ENCODE peak calls at places on chromosomes 12 and 14, in nine cellular contexts. One of them, this sample, is unnamed.

GRCh38 chr12:56988207-56988739 is 18.1 kb downstream of the ZBTB39 start:
- DNase-seq in epithelial cell of esophagus: no peak
- DNase-seq in OCI-LY7: no peak
- DNase-seq in WERI-Rb-1: no peak
- DNase-seq in AG04450: no peak
- DNase-seq in astrocyte of the cerebellum: no peak
- DNase-seq in brain microvascular endothelial cell: peak
- DNase-seq in SK-N-SH: no peak
- DNase-seq in lower lobe of right lung: no peak
- DNase-seq in this sample: no peak

GRCh38 chr14:59631237-59631636 is 54.6 kb upstream of the CCDC175 start:
- DNase-seq in epithelial cell of esophagus: no peak
- DNase-seq in OCI-LY7: peak
- DNase-seq in WERI-Rb-1: peak
- DNase-seq in AG04450: no peak
- DNase-seq in astrocyte of the cerebellum: no peak
- DNase-seq in brain microvascular endothelial cell: no peak
- DNase-seq in SK-N-SH: peak
- DNase-seq in lower lobe of right lung: no peak
- DNase-seq in this sample: no peak

GRCh38 chr14:53151867-53152626 is 1.1 kb downstream of the DDHD1 start:
- DNase-seq in epithelial cell of esophagus: peak
- DNase-seq in OCI-LY7: peak
- DNase-seq in WERI-Rb-1: peak
- DNase-seq in AG04450: no peak
- DNase-seq in astrocyte of the cerebellum: no peak
- DNase-seq in brain microvascular endothelial cell: peak
- DNase-seq in SK-N-SH: peak
- DNase-seq in lower lobe of right lung: peak
- DNase-seq in this sample: peak

GRCh38 chr12:95574799-95575452 is 23.6 kb upstream of the USP44 start:
- DNase-seq in epithelial cell of esophagus: peak
- DNase-seq in OCI-LY7: no peak
- DNase-seq in WERI-Rb-1: no peak
- DNase-seq in AG04450: no peak
- DNase-seq in astrocyte of the cerebellum: peak
- DNase-seq in brain microvascular endothelial cell: peak
- DNase-seq in SK-N-SH: peak
- DNase-seq in lower lobe of right lung: no peak
- DNase-seq in this sample: peak

GRCh38 chr12:91178139-91178561 is 4.5 kb downstream of the DCN start:
- DNase-seq in epithelial cell of esophagus: peak
- DNase-seq in OCI-LY7: no peak
- DNase-seq in WERI-Rb-1: no peak
- DNase-seq in AG04450: no peak
- DNase-seq in astrocyte of the cerebellum: no peak
- DNase-seq in brain microvascular endothelial cell: no peak
- DNase-seq in SK-N-SH: no peak
- DNase-seq in lower lobe of right lung: no peak
- DNase-seq in this sample: no peak

GRCh38 chr12:96237465-96238077 is 43.4 kb downstream of the ELK3 start:
- DNase-seq in epithelial cell of esophagus: peak
- DNase-seq in OCI-LY7: no peak
- DNase-seq in WERI-Rb-1: no peak
- DNase-seq in AG04450: peak
- DNase-seq in astrocyte of the cerebellum: peak
- DNase-seq in brain microvascular endothelial cell: peak
- DNase-seq in SK-N-SH: no peak
- DNase-seq in lower lobe of right lung: no peak
- DNase-seq in this sample: no peak

GRCh38 chr12:80165741-80166140 is 66.4 kb downstream of the OTOGL start:
- DNase-seq in epithelial cell of esophagus: no peak
- DNase-seq in OCI-LY7: no peak
- DNase-seq in WERI-Rb-1: peak
- DNase-seq in AG04450: no peak
- DNase-seq in astrocyte of the cerebellum: no peak
- DNase-seq in brain microvascular endothelial cell: no peak
- DNase-seq in SK-N-SH: no peak
- DNase-seq in lower lobe of right lung: no peak
- DNase-seq in this sample: no peak

GRCh38 chr14:55645845-55646832 is 66.1 kb downstream of the KTN1 start:
- DNase-seq in epithelial cell of esophagus: no peak
- DNase-seq in OCI-LY7: no peak
- DNase-seq in WERI-Rb-1: no peak
- DNase-seq in AG04450: no peak
- DNase-seq in astrocyte of the cerebellum: no peak
- DNase-seq in brain microvascular endothelial cell: no peak
- DNase-seq in SK-N-SH: no peak
- DNase-seq in lower lobe of right lung: no peak
- DNase-seq in this sample: no peak

GRCh38 chr14:90409209-90409730 is 12.4 kb downstream of the CALM1 start:
- DNase-seq in epithelial cell of esophagus: peak
- DNase-seq in OCI-LY7: no peak
- DNase-seq in WERI-Rb-1: no peak
- DNase-seq in AG04450: peak
- DNase-seq in astrocyte of the cerebellum: peak
- DNase-seq in brain microvascular endothelial cell: peak
- DNase-seq in SK-N-SH: no peak
- DNase-seq in lower lobe of right lung: no peak
- DNase-seq in this sample: peak

GRCh38 chr12:19003987-19004619 is 125.4 kb upstream of the PLEKHA5 start:
- DNase-seq in epithelial cell of esophagus: no peak
- DNase-seq in OCI-LY7: no peak
- DNase-seq in WERI-Rb-1: no peak
- DNase-seq in AG04450: no peak
- DNase-seq in astrocyte of the cerebellum: no peak
- DNase-seq in brain microvascular endothelial cell: no peak
- DNase-seq in SK-N-SH: no peak
- DNase-seq in lower lobe of right lung: no peak
- DNase-seq in this sample: no peak

GRCh38 chr12:116628989-116629388 is 69.8 kb downstream of the MAP1LC3B2 start:
- DNase-seq in epithelial cell of esophagus: no peak
- DNase-seq in OCI-LY7: no peak
- DNase-seq in WERI-Rb-1: no peak
- DNase-seq in AG04450: no peak
- DNase-seq in astrocyte of the cerebellum: no peak
- DNase-seq in brain microvascular endothelial cell: no peak
- DNase-seq in SK-N-SH: no peak
- DNase-seq in lower lobe of right lung: no peak
- DNase-seq in this sample: no peak

GRCh38 chr12:114403044-114403689 is 2.8 kb downstream of the TBX5 start:
- DNase-seq in epithelial cell of esophagus: no peak
- DNase-seq in OCI-LY7: no peak
- DNase-seq in WERI-Rb-1: no peak
- DNase-seq in AG04450: no peak
- DNase-seq in astrocyte of the cerebellum: no peak
- DNase-seq in brain microvascular endothelial cell: no peak
- DNase-seq in SK-N-SH: peak
- DNase-seq in lower lobe of right lung: no peak
- DNase-seq in this sample: no peak

GRCh38 chr14:106460916-106461315 is 934.5 kb downstream of the TMEM121 start:
- DNase-seq in epithelial cell of esophagus: no peak
- DNase-seq in OCI-LY7: no peak
- DNase-seq in WERI-Rb-1: no peak
- DNase-seq in AG04450: no peak
- DNase-seq in astrocyte of the cerebellum: no peak
- DNase-seq in brain microvascular endothelial cell: no peak
- DNase-seq in SK-N-SH: no peak
- DNase-seq in lower lobe of right lung: no peak
- DNase-seq in this sample: no peak

GRCh38 chr14:106455026-106455425 is 928.6 kb downstream of the TMEM121 start:
- DNase-seq in epithelial cell of esophagus: no peak
- DNase-seq in OCI-LY7: no peak
- DNase-seq in WERI-Rb-1: no peak
- DNase-seq in AG04450: no peak
- DNase-seq in astrocyte of the cerebellum: no peak
- DNase-seq in brain microvascular endothelial cell: no peak
- DNase-seq in SK-N-SH: no peak
- DNase-seq in lower lobe of right lung: no peak
- DNase-seq in this sample: no peak

GRCh38 chr14:106459971-106460730 is 933.8 kb downstream of the TMEM121 start:
- DNase-seq in epithelial cell of esophagus: no peak
- DNase-seq in OCI-LY7: peak
- DNase-seq in WERI-Rb-1: peak
- DNase-seq in AG04450: no peak
- DNase-seq in astrocyte of the cerebellum: no peak
- DNase-seq in brain microvascular endothelial cell: no peak
- DNase-seq in SK-N-SH: no peak
- DNase-seq in lower lobe of right lung: no peak
- DNase-seq in this sample: no peak
- TF ChIP-seq CTCF in epithelial cell of esophagus: no peak
- TF ChIP-seq CTCF in OCI-LY7: peak
- TF ChIP-seq CTCF in WERI-Rb-1: peak
- TF ChIP-seq CTCF in AG04450: no peak
- TF ChIP-seq CTCF in astrocyte of the cerebellum: no peak
- TF ChIP-seq CTCF in brain microvascular endothelial cell: peak
- TF ChIP-seq CTCF in SK-N-SH: no peak
- TF ChIP-seq CTCF in lower lobe of right lung: peak
- TF ChIP-seq CTCF in this sample: no peak

GRCh38 chr12:26238341-26239126 is 43.2 kb downstream of the SSPN start:
- DNase-seq in epithelial cell of esophagus: no peak
- DNase-seq in OCI-LY7: no peak
- DNase-seq in WERI-Rb-1: no peak
- DNase-seq in AG04450: no peak
- DNase-seq in astrocyte of the cerebellum: no peak
- DNase-seq in brain microvascular endothelial cell: no peak
- DNase-seq in SK-N-SH: no peak
- DNase-seq in lower lobe of right lung: no peak
- DNase-seq in this sample: no peak
- H3K4me3 ChIP-seq in epithelial cell of esophagus: no peak
- H3K4me3 ChIP-seq in OCI-LY7: no peak
- H3K4me3 ChIP-seq in WERI-Rb-1: no peak
- H3K4me3 ChIP-seq in AG04450: no peak
- H3K4me3 ChIP-seq in astrocyte of the cerebellum: no peak
- H3K4me3 ChIP-seq in brain microvascular endothelial cell: no peak
- H3K4me3 ChIP-seq in SK-N-SH: no peak
- H3K4me3 ChIP-seq in lower lobe of right lung: no peak
- H3K4me3 ChIP-seq in this sample: no peak

GRCh38 chr14:75597149-75597548 is 18.7 kb downstream of the FLVCR2 start:
- DNase-seq in epithelial cell of esophagus: no peak
- DNase-seq in OCI-LY7: no peak
- DNase-seq in WERI-Rb-1: no peak
- DNase-seq in AG04450: no peak
- DNase-seq in astrocyte of the cerebellum: no peak
- DNase-seq in brain microvascular endothelial cell: no peak
- DNase-seq in SK-N-SH: no peak
- DNase-seq in lower lobe of right lung: no peak
- DNase-seq in this sample: no peak
- TF ChIP-seq CTCF in epithelial cell of esophagus: no peak
- TF ChIP-seq CTCF in OCI-LY7: no peak
- TF ChIP-seq CTCF in WERI-Rb-1: no peak
- TF ChIP-seq CTCF in AG04450: no peak
- TF ChIP-seq CTCF in astrocyte of the cerebellum: no peak
- TF ChIP-seq CTCF in brain microvascular endothelial cell: no peak
- TF ChIP-seq CTCF in SK-N-SH: no peak
- TF ChIP-seq CTCF in lower lobe of right lung: no peak
- TF ChIP-seq CTCF in this sample: no peak

DNA sequence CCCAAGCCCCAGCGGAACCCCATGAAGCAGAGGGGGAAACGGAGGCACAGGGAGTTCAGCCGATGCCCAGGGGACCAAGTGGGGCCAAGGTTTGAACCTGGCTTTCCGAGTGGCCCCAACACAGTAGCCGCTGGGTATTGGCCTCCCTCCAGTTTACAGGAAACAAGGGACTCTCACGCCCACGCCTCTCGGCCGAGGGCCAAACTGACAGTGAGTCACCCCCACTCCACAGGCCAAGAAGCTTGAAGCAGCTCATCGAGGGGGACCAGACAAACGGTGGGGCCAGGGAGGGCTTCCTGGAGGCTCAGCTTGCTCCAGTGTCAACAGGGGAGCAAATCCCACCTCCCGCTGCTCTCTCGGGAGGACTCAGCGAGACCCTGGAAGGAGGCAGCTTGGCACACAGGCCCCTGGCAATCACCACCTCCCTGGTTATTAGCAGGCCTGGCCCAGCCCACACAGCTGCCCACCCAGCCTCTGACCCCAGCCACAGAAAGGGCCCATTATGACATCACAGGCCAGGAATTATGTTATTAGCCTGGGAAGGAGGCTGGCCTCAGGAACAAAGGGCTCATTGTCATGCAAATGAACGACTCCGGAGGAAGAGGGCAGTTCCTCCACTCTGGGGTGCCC is 54.6 kb downstream of the NCOR2 start:
- DNase-seq in epithelial cell of esophagus: peak
- DNase-seq in OCI-LY7: no peak
- DNase-seq in WERI-Rb-1: no peak
- DNase-seq in AG04450: peak
- DNase-seq in astrocyte of the cerebellum: peak
- DNase-seq in brain microvascular endothelial cell: peak
- DNase-seq in SK-N-SH: peak
- DNase-seq in lower lobe of right lung: peak
- DNase-seq in this sample: peak
- H3K4me3 ChIP-seq in epithelial cell of esophagus: peak
- H3K4me3 ChIP-seq in OCI-LY7: no peak
- H3K4me3 ChIP-seq in WERI-Rb-1: no peak
- H3K4me3 ChIP-seq in AG04450: no peak
- H3K4me3 ChIP-seq in astrocyte of the cerebellum: no peak
- H3K4me3 ChIP-seq in brain microvascular endothelial cell: no peak
- H3K4me3 ChIP-seq in SK-N-SH: peak
- H3K4me3 ChIP-seq in lower lobe of right lung: no peak
- H3K4me3 ChIP-seq in this sample: no peak

GRCh38 chr12:113083863-113084430 is 27.4 kb downstream of the DTX1 start:
- DNase-seq in epithelial cell of esophagus: no peak
- DNase-seq in OCI-LY7: no peak
- DNase-seq in WERI-Rb-1: no peak
- DNase-seq in AG04450: no peak
- DNase-seq in astrocyte of the cerebellum: no peak
- DNase-seq in brain microvascular endothelial cell: no peak
- DNase-seq in SK-N-SH: no peak
- DNase-seq in lower lobe of right lung: no peak
- DNase-seq in this sample: no peak
- TF ChIP-seq CTCF in epithelial cell of esophagus: no peak
- TF ChIP-seq CTCF in OCI-LY7: no peak
- TF ChIP-seq CTCF in WERI-Rb-1: no peak
- TF ChIP-seq CTCF in AG04450: no peak
- TF ChIP-seq CTCF in astrocyte of the cerebellum: no peak
- TF ChIP-seq CTCF in brain microvascular endothelial cell: no peak
- TF ChIP-seq CTCF in SK-N-SH: no peak
- TF ChIP-seq CTCF in lower lobe of right lung: no peak
- TF ChIP-seq CTCF in this sample: no peak

GRCh38 chr12:124422570-124423523 is 128.0 kb downstream of the RFLNA start:
- DNase-seq in epithelial cell of esophagus: peak
- DNase-seq in OCI-LY7: no peak
- DNase-seq in WERI-Rb-1: peak
- DNase-seq in AG04450: peak
- DNase-seq in astrocyte of the cerebellum: peak
- DNase-seq in brain microvascular endothelial cell: peak
- DNase-seq in SK-N-SH: peak
- DNase-seq in lower lobe of right lung: peak
- DNase-seq in this sample: peak
- H3K4me3 ChIP-seq in epithelial cell of esophagus: no peak
- H3K4me3 ChIP-seq in OCI-LY7: no peak
- H3K4me3 ChIP-seq in WERI-Rb-1: peak
- H3K4me3 ChIP-seq in AG04450: peak
- H3K4me3 ChIP-seq in astrocyte of the cerebellum: no peak
- H3K4me3 ChIP-seq in brain microvascular endothelial cell: peak
- H3K4me3 ChIP-seq in SK-N-SH: peak
- H3K4me3 ChIP-seq in lower lobe of right lung: peak
- H3K4me3 ChIP-seq in this sample: no peak

This sample was measured in retinal pigment epithelial cell.